ENCODE peak calls at places on chromosomes 7 and 10, in ten cellular contexts. G is lower lobe of right lung, I is prostate gland, F is OCI-LY7, P is GM23338, Y is MM.1S, K is cardiac muscle cell, Z is left ventricle myocardium inferior, E is spleen, O is uterus. U is an unnamed sample.

GRCh38 chr7:34759477-34760125 is 101.6 kb downstream of the NPSR1 start:
- DNase-seq in I (no peak), O (no peak), E (no peak), G (no peak), F (peak; percentile 5), Z (no peak), Y (peak; percentile 42), P (peak; percentile 81), K (peak; percentile 55), U (no peak)

GRCh38 chr7:157493017-157493416 is 156.2 kb downstream of the DNAJB6 start:
- DNase-seq in P (no peak), G (no peak), E (no peak), F (no peak), I (peak; percentile 65), Y (no peak), O (no peak), K (peak; percentile 10), Z (no peak), U (no peak)

GRCh38 chr7:26369519-26370385 is 78.1 kb downstream of the SNX10 start:
- DNase-seq in G (no peak), I (peak; percentile 57), Z (no peak), K (peak; percentile 64), E (no peak), P (peak; percentile 70), F (peak; percentile 63), O (no peak), Y (peak; percentile 52), U (no peak)

GRCh38 chr10:125061557-125062243 is 98.7 kb downstream of the CTBP2 start:
- DNase-seq in I (no peak), K (no peak), Y (no peak), Z (no peak), O (no peak), P (no peak), G (no peak), F (peak; percentile 64), E (no peak), U (peak; percentile 79)

GRCh38 chr7:105487559-105488218 is 34.4 kb downstream of the PUS7 start:
- DNase-seq in K (no peak), P (no peak), I (peak; percentile 21), Z (no peak), O (peak; percentile 34), Y (peak; percentile 12), G (no peak), F (peak; percentile 33), E (no peak), U (no peak)

GRCh38 chr10:69458426-69459100 is 7.3 kb downstream of the TSPAN15 start:
- DNase-seq in P (no peak), Y (no peak), G (peak; percentile 68), Z (no peak), K (peak; percentile 40), E (peak; percentile 67), I (peak; percentile 51), F (no peak), O (peak; percentile 54), U (no peak)

GRCh38 chr7:18566829-18567228 is 71.3 kb downstream of the HDAC9 start:
- DNase-seq in G (no peak), K (no peak), Z (no peak), O (no peak), Y (no peak), I (no peak), E (peak; percentile 80), P (peak; percentile 8), F (peak; percentile 96), U (peak; percentile 41)

GRCh38 chr10:78830062-78830974 is 238.4 kb upstream of the ZMIZ1 start:
- DNase-seq in O (no peak), P (no peak), K (no peak), F (no peak), E (no peak), I (no peak), Z (no peak), Y (no peak), G (no peak), U (no peak)

GRCh38 chr10:59283456-59284082 is 78.8 kb downstream of the FAM13C start:
- DNase-seq in K (peak; percentile 40), F (no peak), E (no peak), G (no peak), I (no peak), Z (no peak), O (no peak), P (peak; percentile 21), Y (no peak), U (no peak)

GRCh38 chr7:84490661-84491060 is 296.1 kb upstream of the SEMA3A start:
- DNase-seq in Y (no peak), I (no peak), F (no peak), K (no peak), O (no peak), E (no peak), Z (no peak), P (peak; percentile 22), G (no peak), U (no peak)

GRCh38 chr10:72952189-72952900 is 2.3 kb downstream of the PLA2G12B start:
- DNase-seq in I (no peak), K (no peak), O (no peak), Z (no peak), E (no peak), F (no peak), G (no peak), Y (no peak), P (peak; percentile 60), U (no peak)

DNA sequence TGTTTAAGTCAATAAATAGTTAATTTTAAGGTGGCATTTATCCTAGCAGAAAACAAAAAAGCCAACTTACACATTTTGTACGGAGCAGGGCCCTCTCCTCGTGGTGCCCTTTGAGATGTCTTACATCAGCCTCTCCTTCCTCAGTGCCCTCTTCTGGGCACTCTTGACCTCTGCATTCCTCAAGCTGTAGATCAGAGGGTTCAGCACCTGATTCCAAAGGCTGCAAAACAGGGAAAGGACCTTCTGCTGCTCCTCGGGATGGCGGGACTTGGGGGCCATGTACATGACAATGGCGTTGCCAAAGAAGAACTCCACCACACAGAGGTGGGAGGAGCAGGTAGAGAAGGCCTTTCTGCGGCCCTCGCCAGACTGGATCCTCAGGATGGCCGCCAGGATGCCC is 4.6 kb upstream of the OR2A14 start:
- DNase-seq in Z (no peak), I (no peak), K (no peak), Y (no peak), F (no peak), G (no peak), P (peak; percentile 11), E (no peak), O (no peak), U (no peak)
- TF ChIP-seq CTCF in Z (no peak), I (no peak), K (no peak), Y (no peak), F (no peak), G (no peak), P (no peak), E (no peak), O (no peak), U (no peak)

DNA sequence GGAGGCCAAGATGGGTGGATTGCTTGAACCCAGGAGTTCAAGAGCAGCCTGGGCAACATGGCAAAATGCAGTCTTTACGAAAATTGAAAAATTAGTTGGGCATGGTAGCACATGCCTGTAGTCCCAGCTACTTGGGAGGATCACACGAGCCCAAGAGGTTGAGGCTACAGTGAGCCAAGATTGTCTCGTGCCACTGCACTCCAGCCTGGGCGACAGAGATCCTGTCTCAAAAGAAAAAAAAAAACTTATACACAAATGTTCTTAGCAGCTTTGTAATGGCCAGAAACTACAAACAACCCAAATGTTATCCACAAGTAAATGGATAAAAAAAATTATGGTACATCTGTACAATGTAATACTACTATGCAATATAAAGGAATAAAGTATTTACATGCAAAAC is 12.6 kb downstream of the NT5C2 start:
- DNase-seq in P (no peak), O (no peak), K (no peak), I (no peak), Y (no peak), G (no peak), E (no peak), F (peak; percentile 44), Z (no peak), U (no peak)
- H3K4me3 ChIP-seq in P (no peak overlapping the region), O (no peak overlapping the region), K (no peak overlapping the region), I (no peak overlapping the region), Y (no peak overlapping the region), G (no peak overlapping the region), E (no peak overlapping the region), F (peak overlapping the region; percentile 50), Z (no peak overlapping the region), U (no peak overlapping the region)

GRCh38 chr7:216360-217300 is 24.3 kb downstream of the FAM20C start:
- DNase-seq in O (no peak), E (no peak), P (no peak), G (no peak), K (no peak), I (no peak), Y (no peak), Z (peak; percentile 53), F (no peak), U (no peak)

GRCh38 chr7:213324-213993 is 21.1 kb downstream of the FAM20C start:
- DNase-seq in F (no peak), G (no peak), O (no peak), Z (no peak), E (no peak), Y (no peak), P (no peak), I (no peak), K (no peak), U (no peak)

GRCh38 chr7:211715-212058 is 19.3 kb downstream of the FAM20C start:
- DNase-seq in Z (no peak), P (no peak), K (no peak), G (no peak), O (no peak), I (no peak), F (no peak), Y (no peak), E (no peak), U (no peak)

GRCh38 chr7:212754-213153 is 20.4 kb downstream of the FAM20C start:
- DNase-seq in Z (no peak), F (no peak), P (no peak), Y (no peak), E (no peak), I (no peak), G (no peak), K (no peak), O (no peak), U (no peak)

GRCh38 chr7:214410-215212 is 22.2 kb downstream of the FAM20C start:
- DNase-seq in O (no peak), Y (no peak), P (no peak), G (no peak), K (no peak), E (no peak), F (no peak), Z (no peak), I (no peak), U (no peak)
- H3K36me3 ChIP-seq in O (no peaks in the 10 kb centered on the region), Y (no peaks in the 10 kb centered on the region), P (no peaks in the 10 kb centered on the region), G (peaks cover 35% of the 10 kb centered on the region), K (no peaks in the 10 kb centered on the region), E (no peaks in the 10 kb centered on the region), F (no peaks in the 10 kb centered on the region), Z (peaks cover 28% of the 10 kb centered on the region), I (no peaks in the 10 kb centered on the region), U (no peaks in the 10 kb centered on the region)

DNA sequence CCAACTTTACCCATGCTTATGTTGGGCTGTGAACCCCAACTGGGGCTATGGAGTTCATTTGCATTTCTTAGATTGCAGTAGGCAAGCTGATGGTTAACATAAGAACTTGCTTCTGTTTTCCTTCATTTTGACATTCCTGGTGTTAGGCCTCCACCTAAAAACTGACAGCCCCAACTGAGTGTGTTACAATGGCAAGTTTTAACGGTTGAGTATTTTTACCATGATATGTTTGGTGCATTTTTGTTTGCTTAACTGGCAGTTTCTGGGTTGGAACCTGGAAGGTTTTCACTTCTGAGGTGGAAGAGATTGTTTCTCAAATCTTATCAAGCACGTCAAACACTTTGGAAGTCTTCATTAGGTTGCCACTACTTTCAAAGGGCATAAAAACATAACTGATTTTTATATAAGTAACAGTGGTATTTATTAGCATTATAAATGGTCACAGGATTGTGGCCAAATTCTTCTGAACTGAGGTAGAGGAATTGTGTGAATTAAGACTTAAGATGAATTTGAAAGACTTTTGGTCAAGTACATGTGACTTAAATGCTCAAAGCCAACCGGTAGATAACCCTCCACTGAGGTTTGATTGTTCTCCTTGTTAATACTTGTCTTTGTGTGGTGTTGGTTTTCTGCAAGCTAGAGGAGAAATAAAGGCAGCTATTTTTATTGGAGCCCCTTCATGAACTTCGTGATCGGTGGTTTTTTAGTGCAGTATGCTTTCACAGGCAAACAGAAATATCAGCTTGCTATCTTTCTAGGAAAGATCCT is 2.8 kb downstream of the BMI1 start:
- DNase-seq in O (no peak), I (no peak), G (no peak), E (no peak), K (no peak), Y (no peak), F (no peak), Z (no peak), P (peak; percentile 45), U (no peak)
- TF ChIP-seq CTCF in O (no peak), I (no peak), G (no peak), E (no peak), K (no peak), Y (no peak), F (no peak), Z (no peak), P (no peak), U (no peak)